ENCODE peak calls at places on chromosomes 1 and 21, in four cellular contexts. K is kidney, P is IMR-90, H is GM23248. T is an unnamed sample.

GRCh38 chr1:234500269-234500668 is 21.3 kb upstream of the TARBP1 start:
- DNase-seq in K (no peak), P (no peak), H (peak; percentile 56), T (no peak)

GRCh38 chr1:53326598-53327182 is 1.2 kb downstream of the LRP8 start:
- DNase-seq in H (peak; percentile 46), P (no peak), K (peak; percentile 83), T (no peak)

GRCh38 chr1:114208659-114209215 is 55.1 kb upstream of the SYT6 start:
- DNase-seq in K (no peak), P (no peak), H (no peak), T (no peak)

GRCh38 chr1:25055961-25056360 is 125.9 kb upstream of the RUNX3 start:
- DNase-seq in K (no peak), P (no peak), H (no peak), T (no peak)

GRCh38 chr1:8943516-8943896 is 2.2 kb upstream of the CA6 start:
- DNase-seq in P (no peak), H (no peak), K (no peak), T (no peak)

GRCh38 chr1:155080250-155081228 is 1.9 kb downstream of the EFNA3 start:
- DNase-seq in P (no peak), H (peak; percentile 47), K (peak; percentile 78), T (no peak)

GRCh38 chr1:4219111-4219510 is 319.0 kb upstream of the C1orf174 start:
- DNase-seq in H (no peak), K (no peak), P (no peak), T (no peak)

GRCh38 chr1:78641558-78641957 is 8.1 kb upstream of the IFI44 start:
- DNase-seq in H (no peak), P (no peak), K (no peak), T (no peak)

GRCh38 chr1:160022330-160023310 is 9.2 kb downstream of the PIGM start:
- DNase-seq in P (no peak), K (no peak), H (peak; percentile 51), T (no peak)

GRCh38 chr1:108896160-108897150 is 19.7 kb downstream of the GPSM2 start:
- DNase-seq in H (peak; percentile 70), K (no peak), P (peak; percentile 66), T (no peak)

GRCh38 chr1:43711049-43711448 is 3.7 kb downstream of the ST3GAL3 start:
- DNase-seq in H (peak; percentile 94), P (peak; percentile 96), K (no peak), T (no peak)

GRCh38 chr1:180548686-180549326 is 10.0 kb upstream of the OVAAL start:
- DNase-seq in P (no peak), H (no peak), K (no peak), T (no peak)

GRCh38 chr1:109771712-109772657 is 8.3 kb upstream of the EPS8L3 start:
- DNase-seq in P (no peak), H (no peak), K (peak; percentile 34), T (no peak)

GRCh38 chr1:206579747-206580437 is 32.4 kb downstream of the EIF2D start:
- DNase-seq in H (peak; percentile 91), P (peak; percentile 22), K (peak; percentile 89), T (no peak)

GRCh38 chr1:58358311-58358710 is 188.2 kb downstream of the OMA1 start:
- DNase-seq in H (peak; percentile 31), P (peak; percentile 17), K (no peak), T (no peak)

GRCh38 chr21:36756527-36756926 is 57.6 kb downstream of the SIM2 start:
- DNase-seq in P (peak; percentile 83), K (no peak), H (peak; percentile 26), T (no peak)

GRCh38 chr21:28699591-28700259 is 293.0 kb downstream of the LTN1 start:
- DNase-seq in P (no peak), K (no peak), H (no peak), T (peak; percentile 71)

GRCh38 chr1:22024485-22025367 is 23.3 kb downstream of the CELA3A start:
- DNase-seq in P (peak; percentile 81), K (peak; percentile 88), H (peak; percentile 90), T (peak; percentile 27)

GRCh38 chr1:232029297-232029696 is 402.7 kb downstream of the DISC1 start:
- DNase-seq in H (no peak), P (no peak), K (no peak), T (no peak)

GRCh38 chr1:147336290-147336689 is 93.8 kb downstream of the CHD1L start:
- DNase-seq in H (no peak), K (no peak), P (no peak), T (no peak)

GRCh38 chr1:13779930-13780329 is 79.9 kb downstream of the PRDM2 start:
- DNase-seq in P (peak; percentile 63), H (peak; percentile 53), K (no peak), T (no peak)

GRCh38 chr1:185559684-185560310 is 174.4 kb upstream of the HMCN1 start:
- DNase-seq in K (no peak), P (peak; percentile 46), H (peak; percentile 72), T (peak; percentile 9)

GRCh38 chr1:240607006-240607405 is 4.9 kb downstream of the GREM2 start:
- DNase-seq in P (peak; percentile 24), H (no peak), K (no peak), T (no peak)

DNA sequence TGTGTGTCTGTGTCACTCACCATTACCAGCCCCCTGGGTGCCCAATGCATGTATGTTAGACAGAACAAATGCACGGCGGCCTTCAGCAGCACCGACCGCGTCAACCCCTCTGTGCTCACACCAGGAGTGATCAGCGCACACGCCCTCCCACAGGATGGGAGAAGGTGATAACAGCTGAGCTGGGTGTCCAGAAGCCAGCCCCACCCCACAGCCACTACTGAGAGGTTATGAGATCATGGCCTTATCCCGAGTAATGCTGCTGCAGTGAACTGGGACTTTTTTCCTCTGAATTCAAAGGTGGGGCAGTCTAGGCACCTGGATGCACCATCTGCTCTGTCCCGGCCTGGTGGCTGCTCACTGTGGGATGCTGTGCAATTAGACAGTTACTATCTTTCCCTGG is 80.9 kb upstream of the SAMD11 start:
- DNase-seq in P (no peak), H (no peak), K (no peak), T (no peak)
- H3K4me1 ChIP-seq in P (no peaks in the 10 kb centered on the region), H (no peaks in the 10 kb centered on the region), K (no peaks in the 10 kb centered on the region), T (no peaks in the 10 kb centered on the region)

GRCh38 chr1:230208619-230209261 is 141.7 kb downstream of the GALNT2 start:
- DNase-seq in H (no peak), K (no peak), P (no peak), T (no peak)
- H3K27ac ChIP-seq in H (no peak overlapping the region), K (no peak overlapping the region), P (no peak overlapping the region), T (peak overlapping the region; percentile 49)

GRCh38 chr1:64505232-64505943 is 35.5 kb downstream of the CACHD1 start:
- DNase-seq in P (no peak), K (peak; percentile 75), H (no peak), T (no peak)
- H3K4me3 ChIP-seq in P (peak overlapping the region; percentile 46), K (peak overlapping the region; percentile 49), H (peak overlapping the region; percentile 44), T (peak overlapping the region; percentile 30)

DNA sequence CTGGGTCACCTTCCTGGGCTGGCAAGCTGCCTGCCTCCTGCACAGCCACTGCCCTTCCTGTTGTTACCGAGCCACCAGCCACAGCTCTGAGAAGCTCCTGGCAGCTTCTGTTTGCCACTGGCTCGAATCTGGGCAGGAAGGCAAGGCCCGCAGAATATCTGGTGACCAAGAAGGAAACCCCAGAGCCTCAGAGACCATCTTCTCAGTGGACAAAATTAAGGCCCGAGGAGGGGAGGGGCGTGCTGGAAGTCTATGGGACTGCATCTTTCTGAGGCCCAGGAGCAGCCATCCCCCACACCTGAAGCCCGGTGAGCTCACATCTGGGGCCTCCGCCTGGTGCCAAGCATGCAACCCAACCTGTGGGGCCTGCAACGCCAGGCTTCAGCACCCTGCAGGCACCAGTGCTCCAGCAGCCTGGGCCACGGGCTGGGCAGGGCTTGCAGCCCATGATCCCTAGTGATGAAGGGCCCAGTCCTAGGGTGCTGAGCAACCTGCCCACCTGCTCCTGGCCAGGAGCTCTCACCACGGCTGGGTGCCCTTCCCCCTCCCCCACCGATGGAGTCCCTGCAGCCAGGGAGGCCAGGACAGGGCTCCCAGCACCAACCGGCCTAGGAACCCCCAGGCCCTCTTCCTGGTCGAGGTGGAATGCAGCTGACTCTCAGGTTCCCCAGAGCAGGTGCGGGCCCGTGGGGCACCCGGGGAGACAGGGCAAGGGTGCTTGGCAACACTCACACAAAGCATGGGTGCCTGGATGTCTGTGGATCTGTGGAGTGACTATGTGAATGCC is 879 bp downstream of the CPTP start:
- DNase-seq in K (no peak), P (no peak), H (no peak), T (no peak)
- H3K4me1 ChIP-seq in K (peaks cover 11% of the 10 kb centered on the region), P (peaks cover 7% of the 10 kb centered on the region), H (peaks cover 16% of the 10 kb centered on the region), T (peaks cover 9% of the 10 kb centered on the region)